ENCODE peak calls at places on chromosome 11, in six cellular contexts. U is left ventricle myocardium inferior, B is vagina, W is coronary artery, A is natural killer cell, Z is astrocyte of the cerebellum. J is an unnamed sample.

GRCh38 chr11:117851852-117852251 is 24.6 kb downstream of the FXYD6 start:
- DNase-seq in B (no peak), Z (peak), A (no peak), W (peak), U (peak), J (no peak)

GRCh38 chr11:101430236-101430635 is 153.6 kb downstream of the TRPC6 start:
- DNase-seq in A (no peak), Z (no peak), B (no peak), U (no peak), W (no peak), J (no peak)

GRCh38 chr11:122751298-122752070 is 86.8 kb upstream of the CRTAM start:
- DNase-seq in A (no peak), Z (peak), W (no peak), U (no peak), B (no peak), J (no peak)

GRCh38 chr11:96162816-96163499 is 180.0 kb downstream of the MAML2 start:
- DNase-seq in B (no peak), Z (peak), W (no peak), A (no peak), U (no peak), J (no peak)

GRCh38 chr11:57131080-57131790 is 50.5 kb upstream of the LRRC55 start:
- DNase-seq in W (no peak), A (no peak), U (peak), Z (no peak), B (no peak), J (peak)

GRCh38 chr11:117144477-117145392 is 648 bp downstream of the PAFAH1B2 start:
- DNase-seq in U (peak), A (peak), B (no peak), Z (peak), W (peak), J (no peak)

GRCh38 chr11:13955971-13956421 is 6.5 kb upstream of the SPON1 start:
- DNase-seq in B (no peak), W (no peak), A (peak), Z (peak), U (peak), J (peak)

GRCh38 chr11:67113231-67113721 is 5.8 kb upstream of the KDM2A start:
- DNase-seq in W (no peak), B (no peak), Z (no peak), U (no peak), A (peak), J (no peak)

GRCh38 chr11:11263238-11264030 is 89.6 kb downstream of the CSNK2A3 start:
- DNase-seq in A (no peak), Z (no peak), U (no peak), B (no peak), W (no peak), J (no peak)

GRCh38 chr11:80462211-80462610 is 1021.4 kb upstream of the TENM4 start:
- DNase-seq in U (no peak), W (no peak), B (no peak), A (no peak), Z (no peak), J (no peak)

GRCh38 chr11:28482666-28483065 is 374.5 kb downstream of the METTL15 start:
- DNase-seq in W (no peak), B (no peak), Z (no peak), U (no peak), A (no peak), J (no peak)

GRCh38 chr11:2481253-2481652 is 36.4 kb downstream of the KCNQ1 start:
- DNase-seq in U (no peak), B (no peak), Z (no peak), A (no peak), W (no peak), J (no peak)

GRCh38 chr11:8065031-8065430 is 16.0 kb upstream of the TUB start:
- DNase-seq in U (no peak), W (no peak), B (peak), Z (no peak), A (no peak), J (no peak)

GRCh38 chr11:19173964-19174638 is 27.7 kb downstream of the CSRP3 start:
- DNase-seq in A (no peak), Z (no peak), W (no peak), B (no peak), U (no peak), J (no peak)

GRCh38 chr11:134436781-134437180 is 24.7 kb upstream of the B3GAT1 start:
- DNase-seq in W (no peak), B (no peak), A (no peak), Z (no peak), U (no peak), J (no peak)

GRCh38 chr11:9664276-9665171 is 647 bp downstream of the SWAP70 start:
- DNase-seq in Z (no peak), A (peak), B (no peak), W (peak), U (peak), J (no peak)

GRCh38 chr11:76601272-76601671 is 69.3 kb downstream of the LRRC32 start:
- DNase-seq in Z (no peak), W (no peak), A (no peak), U (no peak), B (peak), J (no peak)

GRCh38 chr11:126115253-126115540 is 52.5 kb upstream of the CDON start:
- DNase-seq in W (no peak), U (peak), A (no peak), B (no peak), Z (no peak), J (no peak)

GRCh38 chr11:19027829-19028595 is 32.5 kb downstream of the MRGPRX2 start:
- DNase-seq in B (no peak), A (no peak), Z (peak), W (no peak), U (no peak), J (no peak)

GRCh38 chr11:6862961-6863360 is at the start of gene OR10A2:
- DNase-seq in U (no peak), A (no peak), Z (peak), B (no peak), W (no peak), J (no peak)

GRCh38 chr11:57567512-57568329 is at the start of gene UBE2L6:
- DNase-seq in Z (peak), B (no peak), U (peak), W (peak), A (peak), J (peak)

GRCh38 chr11:58963551-58964075 is 24.3 kb downstream of the GLYATL1 start:
- DNase-seq in Z (peak), W (no peak), U (no peak), B (no peak), A (no peak), J (peak)

GRCh38 chr11:12281571-12282478 is 95.5 kb upstream of the PARVA start:
- DNase-seq in A (peak), U (peak), B (peak), Z (peak), W (peak), J (peak)

GRCh38 chr11:68341557-68342458 is 29.4 kb downstream of the LRP5 start:
- DNase-seq in B (no peak), U (no peak), Z (no peak), W (no peak), A (no peak), J (no peak)
- TF ChIP-seq CTCF in B (no peak), U (no peak), Z (peak), W (no peak), A (no peak), J (no peak)

GRCh38 chr11:108121274-108122155 is at the start of gene ACAT1:
- DNase-seq in U (peak), A (peak), Z (peak), B (no peak), W (peak), J (peak)

GRCh38 chr11:108122166-108122628 is 830 bp downstream of the ACAT1 start:
- DNase-seq in W (no peak), U (no peak), B (no peak), Z (no peak), A (no peak), J (no peak)

GRCh38 chr11:108112059-108112458 is 9.3 kb upstream of the ACAT1 start:
- DNase-seq in A (no peak), Z (no peak), B (no peak), W (no peak), U (no peak), J (no peak)

GRCh38 chr11:108115495-108116140 is 5.7 kb upstream of the ACAT1 start:
- DNase-seq in B (no peak), U (peak), Z (peak), A (no peak), W (peak), J (no peak)

DNA sequence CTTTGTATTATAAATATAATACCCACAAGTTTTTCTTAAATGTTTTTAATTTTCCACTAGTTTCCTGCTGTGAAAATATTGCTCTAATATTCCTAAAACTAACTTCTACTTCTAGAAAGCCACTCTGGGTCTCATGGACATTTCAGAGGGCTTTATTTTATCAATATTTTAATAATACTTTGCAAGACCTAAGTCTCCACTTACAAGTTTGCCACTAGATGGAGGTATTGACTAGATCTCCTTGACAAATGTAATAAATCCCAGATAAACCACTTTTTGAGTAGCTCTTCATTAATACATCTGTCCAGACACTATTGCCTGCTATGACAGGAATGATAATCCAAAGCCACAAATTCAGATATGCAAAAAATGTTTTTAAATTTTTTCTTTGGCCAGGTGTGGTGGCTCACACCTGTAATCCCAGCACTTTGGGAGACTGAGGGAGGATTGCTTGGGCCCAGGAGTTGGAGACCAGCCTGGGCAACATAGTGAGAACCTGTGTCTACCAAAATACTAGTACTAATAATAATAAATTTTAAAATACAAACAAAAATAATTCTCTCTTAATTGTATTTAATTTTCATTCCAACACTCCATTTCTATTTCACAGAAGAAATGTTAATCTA is 3.5 kb upstream of the ACAT1 start:
- DNase-seq in W (no peak), Z (peak), A (no peak), U (no peak), B (no peak), J (no peak)
- TF ChIP-seq CTCF in W (no peak), Z (peak), A (peak), U (peak), B (no peak), J (peak)

DNA sequence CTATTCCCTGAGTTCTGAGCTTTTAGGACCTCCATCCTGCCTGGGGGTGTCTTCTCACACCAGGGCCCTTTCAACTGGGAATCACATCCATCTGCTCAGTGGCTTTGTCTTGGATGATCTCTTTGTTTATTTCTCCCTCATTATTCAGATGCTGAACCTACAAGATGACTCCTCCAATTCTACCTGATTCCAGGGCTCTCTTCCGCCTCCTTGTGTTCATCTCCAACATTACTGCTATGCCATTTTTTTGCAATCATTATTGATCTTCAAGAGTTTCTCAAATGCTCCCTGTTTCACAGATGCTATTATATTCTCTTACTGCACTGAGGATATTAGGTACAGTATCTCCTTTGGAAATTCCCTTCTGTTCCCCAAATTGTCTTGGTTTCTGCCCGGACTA is 307.7 kb downstream of the SHANK2 start:
- DNase-seq in B (no peak), A (no peak), Z (no peak), W (no peak), U (no peak), J (no peak)
- TF ChIP-seq CTCF in B (no peak), A (no peak), Z (no peak), W (no peak), U (no peak), J (peak)

DNA sequence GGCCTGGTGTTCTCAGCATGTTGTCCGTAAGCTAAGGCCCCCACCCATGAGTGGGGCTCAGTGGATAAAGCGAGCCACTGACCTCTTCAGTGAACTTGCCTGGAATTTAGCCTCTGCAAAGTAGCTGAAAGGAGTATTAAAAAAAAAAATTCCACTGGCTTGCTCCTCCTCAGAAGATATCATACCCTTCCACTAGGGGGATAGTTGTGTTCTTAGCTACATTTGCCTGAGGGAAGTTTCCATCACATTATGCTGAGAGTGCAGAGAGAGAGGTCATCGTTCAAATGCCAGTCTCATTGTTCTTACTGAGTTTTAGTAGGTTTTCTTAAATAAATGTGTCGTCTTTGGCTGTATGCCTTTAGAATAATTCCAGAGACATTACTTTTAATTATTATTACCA is 879.7 kb downstream of the JRKL start:
- DNase-seq in Z (no peak), U (no peak), B (no peak), W (no peak), A (no peak), J (no peak)
- TF ChIP-seq CTCF in Z (peak), U (no peak), B (no peak), W (no peak), A (no peak), J (peak)

GRCh38 chr11:69529001-69529400 is 47.5 kb downstream of the LINC01488 start:
- DNase-seq in A (no peak), B (no peak), W (peak), Z (no peak), U (no peak), J (no peak)
- TF ChIP-seq CTCF in A (no peak), B (no peak), W (no peak), Z (no peak), U (no peak), J (no peak)

DNA sequence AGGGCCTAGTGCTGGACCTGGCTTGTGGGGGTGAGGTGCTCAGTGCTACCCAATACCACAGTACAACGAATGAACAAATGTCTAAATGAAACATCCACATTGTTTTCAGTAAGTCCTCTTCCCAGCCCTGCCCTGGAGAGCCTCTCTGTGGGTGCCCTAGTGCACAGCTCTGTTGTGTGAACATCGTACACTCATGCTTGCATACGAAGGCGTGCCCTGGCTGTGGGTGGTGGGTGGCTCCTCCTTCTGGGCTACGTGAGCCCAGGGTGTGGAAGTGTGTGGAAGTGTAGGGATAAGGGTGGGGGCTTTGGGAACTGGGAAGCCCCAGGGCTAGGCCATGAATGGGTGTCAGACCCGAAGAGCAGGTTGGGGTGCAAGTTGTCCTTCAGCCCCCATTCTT is 592 bp upstream of the NLRX1 start:
- DNase-seq in U (no peak), B (no peak), Z (no peak), W (peak), A (no peak), J (no peak)
- TF ChIP-seq CTCF in U (no peak), B (no peak), Z (no peak), W (no peak), A (no peak), J (no peak)

J was measured in progenitor cell of endocrine pancreas.